ENCODE peak calls at places on chromosome 2, in eight cellular contexts. S is body of pancreas, I is transverse colon, C is heart left ventricle, O is Peyer's patch, M is esophagus squamous epithelium, E is vagina, V is suprapubic skin. L is an unnamed sample. For H3K4me1, the result is how much of the 10 kb centered on the place peaks cover.

GRCh38 chr2:120951701-120952100 is 216.0 kb downstream of the GLI2 start:
- DNase-seq in S (no peak), I (no peak), C (no peak), O (no peak), M (no peak), E (no peak), V (no peak), L (no peak)

GRCh38 chr2:109638807-109639206 is 24.6 kb downstream of the SOWAHC start:
- DNase-seq in S (peak), I (no peak), C (no peak), O (no peak), M (no peak), E (no peak), V (no peak), L (no peak)

GRCh38 chr2:41922177-41922576 is 125.6 kb upstream of the PKDCC start:
- DNase-seq in S (no peak), I (no peak), C (no peak), O (no peak), M (no peak), E (no peak), V (no peak), L (no peak)

GRCh38 chr2:45699032-45699658 is 47.7 kb downstream of the PRKCE start:
- DNase-seq in S (no peak), I (no peak), C (no peak), O (no peak), M (no peak), E (no peak), V (no peak), L (no peak)

GRCh38 chr2:158730621-158730905 is 64.6 kb upstream of the DAPL1 start:
- DNase-seq in S (no peak), I (no peak), C (no peak), O (no peak), M (no peak), E (no peak), V (no peak), L (no peak)

GRCh38 chr2:202382684-202383083 is 6.6 kb downstream of the BMPR2 start:
- DNase-seq in S (no peak), I (no peak), C (no peak), O (no peak), M (no peak), E (no peak), V (no peak), L (no peak)

GRCh38 chr2:198968585-198968984 is 489.2 kb downstream of the SATB2 start:
- DNase-seq in S (no peak), I (peak), C (no peak), O (no peak), M (no peak), E (no peak), V (no peak), L (no peak)

GRCh38 chr2:222545821-222546540 is 109.9 kb downstream of the FARSB start:
- DNase-seq in S (no peak), I (no peak), C (no peak), O (no peak), M (no peak), E (no peak), V (no peak), L (peak)

GRCh38 chr2:197255550-197255949 is 55.0 kb downstream of the ANKRD44 start:
- DNase-seq in S (no peak), I (peak), C (peak), O (peak), M (peak), E (no peak), V (peak), L (peak)

GRCh38 chr2:149170911-149171310 is 132.4 kb downstream of the LYPD6B start:
- DNase-seq in S (peak), I (no peak), C (no peak), O (no peak), M (no peak), E (no peak), V (no peak), L (no peak)

GRCh38 chr2:149166958-149167810 is 128.7 kb downstream of the LYPD6B start:
- DNase-seq in S (no peak), I (no peak), C (no peak), O (no peak), M (no peak), E (no peak), V (no peak), L (no peak)

GRCh38 chr2:149167941-149168340 is 129.4 kb downstream of the LYPD6B start:
- DNase-seq in S (no peak), I (no peak), C (no peak), O (no peak), M (no peak), E (no peak), V (no peak), L (no peak)

GRCh38 chr2:149170156-149170555 is 131.7 kb downstream of the LYPD6B start:
- DNase-seq in S (no peak), I (no peak), C (no peak), O (no peak), M (no peak), E (no peak), V (no peak), L (no peak)

DNA sequence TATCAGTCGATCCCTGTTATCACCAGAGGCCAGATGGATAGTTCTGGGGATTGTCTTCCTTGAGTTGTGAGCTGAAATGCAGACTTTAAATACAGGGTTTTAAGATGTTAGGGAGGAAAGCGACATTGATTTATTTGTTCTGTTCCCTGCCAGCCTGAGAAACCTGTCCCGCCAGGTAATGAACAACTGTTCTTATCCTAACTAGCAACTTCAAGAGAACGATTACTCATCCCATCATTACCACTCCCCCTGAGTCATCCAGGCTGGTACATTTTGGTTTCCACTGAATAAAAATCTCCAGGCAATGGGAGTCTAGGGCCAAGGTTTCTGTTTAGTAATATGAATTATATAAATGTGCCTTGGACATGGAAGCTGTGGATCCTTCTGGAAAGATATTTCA is 131.2 kb downstream of the LYPD6B start:
- DNase-seq in S (peak), I (peak), C (no peak), O (no peak), M (no peak), E (no peak), V (no peak), L (no peak)
- H3K27ac ChIP-seq in S (peak), I (no peak), C (no peak), O (no peak), M (peak), E (peak), V (peak), L (no peak)

DNA sequence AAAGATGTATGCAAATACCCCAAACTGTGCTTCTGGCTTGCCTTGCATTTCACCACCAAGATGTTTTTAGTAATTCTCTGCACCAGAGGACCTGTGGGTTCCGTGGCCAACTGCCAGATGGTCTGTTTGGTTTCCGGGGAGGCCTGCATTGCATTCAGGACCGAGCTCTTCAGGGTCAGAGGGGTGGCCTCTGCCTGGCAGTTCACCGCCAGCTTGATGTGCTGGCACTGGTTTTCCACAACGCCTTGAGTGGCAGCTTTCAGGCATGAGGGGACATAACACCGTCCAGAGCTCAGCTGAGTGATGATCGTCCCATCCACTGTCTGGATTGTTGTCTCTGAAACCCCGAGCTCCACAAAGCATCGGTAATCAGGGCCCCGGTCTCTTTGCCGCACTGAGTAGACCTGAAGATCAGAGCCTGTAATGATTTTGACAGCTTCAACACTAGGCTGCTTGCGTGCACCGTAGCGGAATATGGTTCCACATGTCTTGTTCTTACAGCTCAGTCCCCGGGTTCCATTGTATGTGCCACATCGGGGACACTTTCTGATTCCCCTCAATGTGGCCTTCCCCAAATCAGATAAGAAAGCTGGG is 9.4 kb downstream of the C2orf42 start:
- DNase-seq in S (no peak), I (peak), C (no peak), O (peak), M (no peak), E (no peak), V (no peak), L (no peak)
- TF ChIP-seq POLR2A in S (no peak), I (no peak), C (no peak), O (no peak), M (peak), E (no peak), V (no peak), L (no peak)

GRCh38 chr2:43465234-43465633 is 130.6 kb downstream of the THADA start:
- DNase-seq in S (no peak), I (no peak), C (no peak), O (no peak), M (no peak), E (no peak), V (no peak), L (no peak)
- H3K4me1 ChIP-seq in S (under half), I (under half), C (under half), O (under half), M (under half), E (half or more), V (half or more), L (under half)

DNA sequence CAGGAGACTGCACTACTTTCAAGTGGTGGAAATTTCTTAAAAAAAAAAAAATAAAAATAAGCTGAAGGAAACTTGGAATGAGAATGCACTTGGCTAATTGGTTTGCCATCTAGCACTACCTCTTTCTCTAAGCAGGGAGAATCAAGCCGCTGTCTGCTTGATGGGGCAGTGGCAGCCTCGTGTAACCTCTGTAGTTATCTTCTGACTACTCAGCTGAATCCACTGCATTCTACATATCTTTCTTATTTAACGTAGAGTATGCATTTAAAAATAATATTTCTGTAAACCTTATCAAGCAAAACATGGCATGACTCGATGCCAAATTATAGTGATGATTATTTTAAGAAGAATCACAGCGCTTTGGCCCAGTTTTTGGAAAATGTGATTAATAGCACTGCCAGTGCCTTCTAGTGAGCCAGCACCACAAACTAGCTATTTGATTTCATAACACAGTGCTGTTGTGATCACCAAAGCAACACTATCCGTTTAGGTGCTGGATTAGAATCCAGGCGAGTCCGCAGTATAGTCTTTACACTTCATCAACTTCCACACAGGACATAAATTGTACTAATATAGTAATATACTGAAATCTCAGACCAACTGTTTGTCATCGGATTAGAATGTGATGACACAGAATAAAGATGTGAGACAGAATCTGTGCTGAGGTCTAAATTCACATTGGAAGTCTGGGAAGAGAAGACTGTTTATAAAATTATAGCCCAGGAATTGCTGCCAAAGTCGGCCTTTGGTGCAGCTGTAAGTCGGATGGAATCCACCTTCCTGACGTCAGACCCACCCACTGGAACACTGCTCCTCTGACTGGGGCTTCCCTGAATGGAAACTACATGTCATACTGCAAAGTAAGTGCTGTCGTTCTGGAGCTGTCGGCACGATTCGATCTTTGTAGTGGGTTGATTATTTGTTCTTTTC is 136.5 kb upstream of the ETAA1 start:
- DNase-seq in S (peak), I (peak), C (peak), O (peak), M (no peak), E (peak), V (peak), L (peak)
- H3K27ac ChIP-seq in S (peak), I (peak), C (peak), O (peak), M (peak), E (peak), V (peak), L (peak)

GRCh38 chr2:43220229-43220981 is 6.0 kb downstream of the ZFP36L2 start:
- DNase-seq in S (no peak), I (no peak), C (no peak), O (no peak), M (no peak), E (no peak), V (no peak), L (no peak)
- TF ChIP-seq POLR2A in S (peak), I (peak), C (no peak), O (no peak), M (no peak), E (no peak), V (no peak), L (no peak)

GRCh38 chr2:43216629-43217028 is 9.8 kb downstream of the ZFP36L2 start:
- DNase-seq in S (no peak), I (no peak), C (no peak), O (no peak), M (no peak), E (no peak), V (no peak), L (no peak)
- H3K4me1 ChIP-seq in S (under half), I (under half), C (under half), O (under half), M (under half), E (under half), V (half or more), L (under half)

GRCh38 chr2:112791693-112792230 is 7.5 kb upstream of the IL1A start:
- DNase-seq in S (no peak), I (no peak), C (no peak), O (no peak), M (no peak), E (no peak), V (no peak), L (no peak)

GRCh38 chr2:112794841-112795240 is 10.5 kb upstream of the IL1A start:
- DNase-seq in S (peak), I (peak), C (no peak), O (no peak), M (no peak), E (no peak), V (no peak), L (no peak)

GRCh38 chr2:112793449-112793978 is 9.2 kb upstream of the IL1A start:
- DNase-seq in S (no peak), I (no peak), C (no peak), O (no peak), M (no peak), E (no peak), V (no peak), L (no peak)

GRCh38 chr2:112795720-112796119 is 11.4 kb upstream of the IL1A start:
- DNase-seq in S (peak), I (no peak), C (no peak), O (no peak), M (no peak), E (no peak), V (no peak), L (no peak)

DNA sequence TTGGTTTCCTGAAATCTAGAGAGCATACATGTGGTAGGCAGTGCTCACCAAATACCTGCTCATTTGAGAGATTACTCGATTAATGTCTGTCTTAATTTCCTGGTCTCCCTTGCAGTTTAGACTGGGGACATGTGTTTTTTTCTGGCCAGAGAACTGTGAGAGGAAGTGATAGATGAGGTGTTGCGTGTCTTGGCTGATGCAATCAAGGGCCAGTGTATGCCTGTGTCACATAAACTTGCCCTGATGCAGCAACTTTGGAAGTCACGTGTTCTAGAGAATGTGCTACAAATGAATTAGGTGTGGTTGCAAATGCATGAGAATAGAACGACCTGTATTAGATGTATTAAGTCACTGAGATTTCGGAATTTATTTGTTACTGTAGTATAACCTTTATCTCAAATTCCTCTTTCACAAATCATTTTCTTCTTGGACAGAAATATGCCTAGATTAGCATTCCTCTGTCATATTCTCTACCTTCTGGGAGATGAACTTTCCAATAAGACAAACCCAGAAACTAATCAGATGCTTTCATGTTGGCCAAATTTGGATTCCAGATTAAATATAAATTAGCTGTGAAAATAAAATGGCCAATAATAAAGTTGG is 9.9 kb upstream of the IL1A start:
- DNase-seq in S (peak), I (peak), C (no peak), O (no peak), M (peak), E (no peak), V (no peak), L (no peak)
- H3K27ac ChIP-seq in S (peak), I (no peak), C (no peak), O (no peak), M (peak), E (no peak), V (peak), L (no peak)

L was measured in uterus.